ENCODE peak calls at places on chromosome 17, in ten cellular contexts. N, S, L, V, E, B, H, F, G and C are unnamed samples.

GRCh38 chr17:78268960-78269892 is 37.8 kb downstream of the TMEM235 start:
- DNase-seq in N (no peak), S (no peak), L (no peak), V (peak), E (no peak), B (no peak), H (no peak), F (no peak), G (no peak), C (no peak)

GRCh38 chr17:3826191-3826590 is 19.9 kb downstream of the NCBP3 start:
- DNase-seq in N (no peak), S (no peak), L (peak), V (no peak), E (no peak), B (no peak), H (no peak), F (no peak), G (peak), C (no peak)

GRCh38 chr17:30600830-30601494 is 123.8 kb downstream of the GOSR1 start:
- DNase-seq in N (no peak), S (no peak), L (no peak), V (no peak), E (no peak), B (peak), H (no peak), F (no peak), G (peak), C (no peak)

GRCh38 chr17:44307387-44308186 is 814 bp upstream of the RUNDC3A start:
- DNase-seq in N (no peak), S (peak), L (no peak), V (no peak), E (no peak), B (peak), H (peak), F (no peak), G (peak), C (no peak)

GRCh38 chr17:50477976-50478375 is 684 bp upstream of the RSAD1 start:
- DNase-seq in N (no peak), S (no peak), L (no peak), V (no peak), E (no peak), B (no peak), H (no peak), F (no peak), G (peak), C (no peak)

GRCh38 chr17:57667461-57667923 is 77.6 kb downstream of the CCDC182 start:
- DNase-seq in N (no peak), S (no peak), L (no peak), V (no peak), E (no peak), B (no peak), H (no peak), F (no peak), G (no peak), C (no peak)

GRCh38 chr17:49707246-49707607 is 537 bp downstream of the SLC35B1 start:
- DNase-seq in N (no peak), S (no peak), L (no peak), V (no peak), E (peak), B (no peak), H (no peak), F (no peak), G (peak), C (peak)

GRCh38 chr17:47844814-47845453 is 3.9 kb upstream of the SCRN2 start:
- DNase-seq in N (no peak), S (no peak), L (no peak), V (no peak), E (no peak), B (no peak), H (no peak), F (no peak), G (peak), C (no peak)

GRCh38 chr17:4204676-4205075 is 59.1 kb downstream of the ANKFY1 start:
- DNase-seq in N (no peak), S (no peak), L (no peak), V (peak), E (no peak), B (no peak), H (no peak), F (no peak), G (peak), C (no peak)

GRCh38 chr17:62617894-62618472 is 9.5 kb upstream of the MRC2 start:
- DNase-seq in N (no peak), S (no peak), L (no peak), V (no peak), E (no peak), B (no peak), H (no peak), F (no peak), G (no peak), C (no peak)

GRCh38 chr17:58232707-58233156 is 5.7 kb upstream of the LPO start:
- DNase-seq in N (no peak), S (no peak), L (peak), V (no peak), E (no peak), B (no peak), H (no peak), F (no peak), G (peak), C (no peak)

GRCh38 chr17:42891539-42892152 is 9.0 kb upstream of the G6PC1 start:
- DNase-seq in N (no peak), S (no peak), L (no peak), V (no peak), E (no peak), B (no peak), H (no peak), F (no peak), G (no peak), C (no peak)

GRCh38 chr17:47873200-47874090 is 22.5 kb upstream of the SP6 start:
- DNase-seq in N (no peak), S (no peak), L (no peak), V (no peak), E (no peak), B (no peak), H (no peak), F (no peak), G (no peak), C (no peak)

GRCh38 chr17:77049440-77049839 is 91.3 kb upstream of the SEC14L1 start:
- DNase-seq in N (no peak), S (no peak), L (no peak), V (no peak), E (no peak), B (no peak), H (no peak), F (no peak), G (peak), C (no peak)

GRCh38 chr17:41738077-41738800 is 3.8 kb upstream of the HAP1 start:
- DNase-seq in N (peak), S (peak), L (peak), V (peak), E (peak), B (peak), H (peak), F (peak), G (peak), C (peak)

GRCh38 chr17:47968836-47969235 is 2.1 kb upstream of the CDK5RAP3 start:
- DNase-seq in N (no peak), S (no peak), L (no peak), V (no peak), E (no peak), B (no peak), H (no peak), F (no peak), G (no peak), C (no peak)

GRCh38 chr17:75693500-75694481 is 26.7 kb downstream of the SAP30BP start:
- DNase-seq in N (no peak), S (peak), L (peak), V (peak), E (no peak), B (peak), H (peak), F (peak), G (peak), C (no peak)

GRCh38 chr17:73798111-73798748 is 154.0 kb upstream of the SDK2 start:
- DNase-seq in N (no peak), S (no peak), L (peak), V (peak), E (no peak), B (no peak), H (no peak), F (peak), G (peak), C (no peak)

GRCh38 chr17:66930933-66931332 is 33.6 kb upstream of the CACNG4 start:
- DNase-seq in N (no peak), S (no peak), L (no peak), V (no peak), E (no peak), B (no peak), H (no peak), F (no peak), G (peak), C (no peak)

GRCh38 chr17:14745122-14745521 is 444.2 kb downstream of the HS3ST3B1 start:
- DNase-seq in N (no peak), S (no peak), L (no peak), V (no peak), E (no peak), B (no peak), H (no peak), F (no peak), G (peak), C (no peak)

GRCh38 chr17:69228576-69228975 is at the start of gene ABCA10:
- DNase-seq in N (no peak), S (no peak), L (no peak), V (peak), E (no peak), B (no peak), H (no peak), F (no peak), G (no peak), C (no peak)

GRCh38 chr17:63772801-63773271 is 561 bp downstream of the CCDC47 start:
- DNase-seq in N (no peak), S (no peak), L (no peak), V (no peak), E (no peak), B (no peak), H (no peak), F (no peak), G (peak), C (no peak)

GRCh38 chr17:31487648-31488263 is 96.3 kb downstream of the RAB11FIP4 start:
- DNase-seq in N (peak), S (peak), L (peak), V (no peak), E (peak), B (peak), H (peak), F (peak), G (peak), C (peak)

GRCh38 chr17:44469676-44470075 is 33.5 kb downstream of the GPATCH8 start:
- DNase-seq in N (no peak), S (no peak), L (no peak), V (no peak), E (no peak), B (no peak), H (no peak), F (no peak), G (no peak), C (no peak)

GRCh38 chr17:51707216-51707615 is 446.9 kb downstream of the UTP18 start:
- DNase-seq in N (no peak), S (no peak), L (no peak), V (no peak), E (no peak), B (no peak), H (no peak), F (no peak), G (no peak), C (no peak)

GRCh38 chr17:61397086-61397842 is 2.4 kb upstream of the TBX2 start:
- DNase-seq in N (no peak), S (no peak), L (no peak), V (no peak), E (no peak), B (no peak), H (no peak), F (no peak), G (peak), C (no peak)

GRCh38 chr17:35046740-35047283 is 16.7 kb downstream of the RFFL start:
- DNase-seq in N (no peak), S (no peak), L (no peak), V (no peak), E (no peak), B (no peak), H (no peak), F (no peak), G (no peak), C (peak)